ENCODE peak calls at places on chromosomes 2 and 18, in six cellular contexts. One of them, this sample, is unnamed. For H3K27me3, the result is how much of the 10 kb centered on the place peaks cover.

GRCh38 chr2:147632193-147632592 is 212.6 kb upstream of the ACVR2A start:
- DNase-seq in GM12878: no peak
- DNase-seq in H1: no peak
- DNase-seq in K562: no peak
- DNase-seq in HepG2: no peak
- DNase-seq in HCT116: no peak
- DNase-seq in this sample: no peak

GRCh38 chr2:238105506-238106338 is 5.6 kb downstream of the ESPNL start:
- DNase-seq in HCT116: no peak
- DNase-seq in HepG2: no peak
- DNase-seq in GM12878: no peak
- DNase-seq in H1: no peak
- DNase-seq in K562: no peak
- DNase-seq in this sample: no peak

GRCh38 chr18:41396211-41396610 is 558.8 kb upstream of the PIK3C3 start:
- DNase-seq in HCT116: no peak
- DNase-seq in HepG2: no peak
- DNase-seq in GM12878: no peak
- DNase-seq in K562: no peak
- DNase-seq in H1: no peak
- DNase-seq in this sample: no peak

GRCh38 chr2:6370753-6371152 is 495.0 kb downstream of the CMPK2 start:
- DNase-seq in GM12878: no peak
- DNase-seq in H1: no peak
- DNase-seq in K562: no peak
- DNase-seq in HCT116: no peak
- DNase-seq in HepG2: no peak
- DNase-seq in this sample: no peak

GRCh38 chr2:184685999-184686841 is 87.9 kb downstream of the ZNF804A start:
- DNase-seq in HCT116: no peak
- DNase-seq in GM12878: no peak
- DNase-seq in K562: no peak
- DNase-seq in H1: no peak
- DNase-seq in HepG2: no peak
- DNase-seq in this sample: no peak

GRCh38 chr2:174012347-174013309 is 47.5 kb upstream of the SP3 start:
- DNase-seq in HCT116: no peak
- DNase-seq in H1: no peak
- DNase-seq in K562: peak
- DNase-seq in GM12878: no peak
- DNase-seq in HepG2: no peak
- DNase-seq in this sample: no peak

GRCh38 chr2:20514596-20515269 is 67.9 kb downstream of the RHOB start:
- DNase-seq in HepG2: no peak
- DNase-seq in GM12878: no peak
- DNase-seq in H1: no peak
- DNase-seq in K562: no peak
- DNase-seq in HCT116: peak
- DNase-seq in this sample: peak

GRCh38 chr2:43323810-43324588 is 97.6 kb upstream of the ZFP36L2 start:
- DNase-seq in GM12878: no peak
- DNase-seq in H1: no peak
- DNase-seq in HCT116: no peak
- DNase-seq in HepG2: no peak
- DNase-seq in K562: no peak
- DNase-seq in this sample: no peak

GRCh38 chr2:50491541-50492114 is 540.3 kb downstream of the NRXN1 start:
- DNase-seq in HCT116: peak
- DNase-seq in H1: no peak
- DNase-seq in HepG2: peak
- DNase-seq in K562: peak
- DNase-seq in GM12878: no peak
- DNase-seq in this sample: peak

GRCh38 chr2:101559576-101559975 is 84.7 kb upstream of the RFX8 start:
- DNase-seq in GM12878: no peak
- DNase-seq in HCT116: no peak
- DNase-seq in H1: no peak
- DNase-seq in HepG2: no peak
- DNase-seq in K562: no peak
- DNase-seq in this sample: no peak

GRCh38 chr2:68083346-68083745 is 20.5 kb upstream of the C1D start:
- DNase-seq in K562: no peak
- DNase-seq in H1: no peak
- DNase-seq in GM12878: no peak
- DNase-seq in HepG2: no peak
- DNase-seq in HCT116: no peak
- DNase-seq in this sample: no peak

GRCh38 chr2:177675256-177676220 is 283.0 kb downstream of the AGPS start:
- DNase-seq in HepG2: no peak
- DNase-seq in H1: no peak
- DNase-seq in K562: no peak
- DNase-seq in HCT116: no peak
- DNase-seq in GM12878: no peak
- DNase-seq in this sample: no peak

GRCh38 chr2:172440795-172441194 is 13.4 kb downstream of the ITGA6 start:
- DNase-seq in GM12878: no peak
- DNase-seq in HCT116: no peak
- DNase-seq in H1: no peak
- DNase-seq in HepG2: no peak
- DNase-seq in K562: no peak
- DNase-seq in this sample: no peak

GRCh38 chr2:101697124-101697793 is at the start of gene MAP4K4:
- DNase-seq in HepG2: peak
- DNase-seq in HCT116: peak
- DNase-seq in GM12878: no peak
- DNase-seq in H1: peak
- DNase-seq in K562: peak
- DNase-seq in this sample: peak

GRCh38 chr18:46917108-46917807 is at the start of the genes KATNAL2 and PIAS2:
- DNase-seq in GM12878: no peak
- DNase-seq in K562: peak
- DNase-seq in H1: peak
- DNase-seq in HepG2: peak
- DNase-seq in HCT116: peak
- DNase-seq in this sample: peak

GRCh38 chr2:63814114-63814513 is 27.6 kb upstream of the UGP2 start:
- DNase-seq in HepG2: no peak
- DNase-seq in H1: no peak
- DNase-seq in GM12878: no peak
- DNase-seq in HCT116: no peak
- DNase-seq in K562: no peak
- DNase-seq in this sample: no peak

GRCh38 chr2:199144036-199144435 is 313.7 kb downstream of the SATB2 start:
- DNase-seq in K562: no peak
- DNase-seq in H1: no peak
- DNase-seq in HepG2: no peak
- DNase-seq in GM12878: no peak
- DNase-seq in HCT116: no peak
- DNase-seq in this sample: no peak

GRCh38 chr2:113232730-113233129 is 46.0 kb downstream of the PAX8 start:
- DNase-seq in K562: no peak
- DNase-seq in HepG2: no peak
- DNase-seq in HCT116: no peak
- DNase-seq in GM12878: no peak
- DNase-seq in H1: no peak
- DNase-seq in this sample: no peak

GRCh38 chr2:221635949-221636348 is 63.8 kb upstream of the EPHA4 start:
- DNase-seq in GM12878: no peak
- DNase-seq in HepG2: peak
- DNase-seq in K562: no peak
- DNase-seq in H1: no peak
- DNase-seq in HCT116: peak
- DNase-seq in this sample: no peak

GRCh38 chr18:58205087-58205779 is 161.2 kb downstream of the NEDD4L start:
- DNase-seq in HCT116: no peak
- DNase-seq in K562: no peak
- DNase-seq in H1: no peak
- DNase-seq in HepG2: no peak
- DNase-seq in GM12878: no peak
- DNase-seq in this sample: no peak

GRCh38 chr2:204982303-204982702 is 437.0 kb downstream of the PARD3B start:
- DNase-seq in HCT116: no peak
- DNase-seq in K562: peak
- DNase-seq in HepG2: no peak
- DNase-seq in GM12878: no peak
- DNase-seq in H1: no peak
- DNase-seq in this sample: no peak

GRCh38 chr2:142037744-142038143 is 93.1 kb downstream of the LRP1B start:
- DNase-seq in GM12878: no peak
- DNase-seq in H1: no peak
- DNase-seq in HCT116: no peak
- DNase-seq in HepG2: no peak
- DNase-seq in K562: no peak
- DNase-seq in this sample: no peak

GRCh38 chr18:48866028-48866733 is 84.6 kb downstream of the SMAD7 start:
- DNase-seq in GM12878: no peak
- DNase-seq in HCT116: no peak
- DNase-seq in H1: no peak
- DNase-seq in K562: no peak
- DNase-seq in HepG2: no peak
- DNase-seq in this sample: no peak

GRCh38 chr2:221571391-221572179 is 519 bp downstream of the EPHA4 start:
- DNase-seq in HCT116: no peak
- DNase-seq in GM12878: no peak
- DNase-seq in K562: no peak
- DNase-seq in HepG2: no peak
- DNase-seq in H1: no peak
- DNase-seq in this sample: no peak

GRCh38 chr2:20457027-20457426 is 10.2 kb downstream of the RHOB start:
- DNase-seq in HCT116: no peak
- DNase-seq in H1: no peak
- DNase-seq in K562: no peak
- DNase-seq in GM12878: no peak
- DNase-seq in HepG2: no peak
- DNase-seq in this sample: no peak

GRCh38 chr2:45585267-45585861 is 25.7 kb downstream of the SRBD1 start:
- DNase-seq in GM12878: no peak
- DNase-seq in K562: no peak
- DNase-seq in HepG2: peak
- DNase-seq in H1: no peak
- DNase-seq in HCT116: peak
- DNase-seq in this sample: no peak

GRCh38 chr2:66872926-66873714 is 438.2 kb downstream of the MEIS1 start:
- DNase-seq in H1: no peak
- DNase-seq in HCT116: no peak
- DNase-seq in GM12878: no peak
- DNase-seq in K562: no peak
- DNase-seq in HepG2: no peak
- DNase-seq in this sample: no peak

GRCh38 chr2:46632349-46632748 is 153.0 kb downstream of the TMEM247 start:
- DNase-seq in GM12878: no peak
- DNase-seq in HepG2: peak
- DNase-seq in H1: no peak
- DNase-seq in K562: peak
- DNase-seq in HCT116: peak
- DNase-seq in this sample: peak
- TF ChIP-seq ZNF274 in GM12878: no peak
- TF ChIP-seq ZNF274 in HepG2: no peak
- TF ChIP-seq ZNF274 in H1: no peak
- TF ChIP-seq ZNF274 in K562: no peak
- TF ChIP-seq ZNF274 in HCT116: no peak
- TF ChIP-seq ZNF274 in this sample: no peak

GRCh38 chr2:29281086-29281485 is 165.9 kb downstream of the CLIP4 start:
- DNase-seq in K562: no peak
- DNase-seq in H1: no peak
- DNase-seq in HepG2: no peak
- DNase-seq in GM12878: no peak
- DNase-seq in HCT116: no peak
- DNase-seq in this sample: no peak

GRCh38 chr2:29273704-29274611 is 158.7 kb downstream of the CLIP4 start:
- DNase-seq in H1: no peak
- DNase-seq in HCT116: no peak
- DNase-seq in K562: no peak
- DNase-seq in GM12878: no peak
- DNase-seq in HepG2: no peak
- DNase-seq in this sample: no peak

GRCh38 chr2:29275186-29275585 is 160.0 kb downstream of the CLIP4 start:
- DNase-seq in HepG2: no peak
- DNase-seq in GM12878: no peak
- DNase-seq in HCT116: no peak
- DNase-seq in K562: no peak
- DNase-seq in H1: no peak
- DNase-seq in this sample: no peak

GRCh38 chr2:29281585-29281984 is 166.4 kb downstream of the CLIP4 start:
- DNase-seq in HepG2: no peak
- DNase-seq in HCT116: no peak
- DNase-seq in K562: no peak
- DNase-seq in GM12878: no peak
- DNase-seq in H1: no peak
- DNase-seq in this sample: peak

GRCh38 chr2:29278964-29279363 is 163.7 kb downstream of the CLIP4 start:
- DNase-seq in HepG2: no peak
- DNase-seq in H1: no peak
- DNase-seq in K562: no peak
- DNase-seq in GM12878: no peak
- DNase-seq in HCT116: no peak
- DNase-seq in this sample: no peak
- H3K27me3 ChIP-seq in HepG2: under half
- H3K27me3 ChIP-seq in H1: under half
- H3K27me3 ChIP-seq in K562: under half
- H3K27me3 ChIP-seq in GM12878: under half
- H3K27me3 ChIP-seq in HCT116: half or more
- H3K27me3 ChIP-seq in this sample: under half

GRCh38 chr18:63511285-63511684 is 30.9 kb upstream of the SERPINB12 start:
- DNase-seq in GM12878: no peak
- DNase-seq in HCT116: peak
- DNase-seq in H1: peak
- DNase-seq in HepG2: peak
- DNase-seq in K562: no peak
- DNase-seq in this sample: peak
- TF ChIP-seq ZNF274 in GM12878: no peak
- TF ChIP-seq ZNF274 in HCT116: no peak
- TF ChIP-seq ZNF274 in H1: no peak
- TF ChIP-seq ZNF274 in HepG2: no peak
- TF ChIP-seq ZNF274 in K562: no peak
- TF ChIP-seq ZNF274 in this sample: no peak

DNA sequence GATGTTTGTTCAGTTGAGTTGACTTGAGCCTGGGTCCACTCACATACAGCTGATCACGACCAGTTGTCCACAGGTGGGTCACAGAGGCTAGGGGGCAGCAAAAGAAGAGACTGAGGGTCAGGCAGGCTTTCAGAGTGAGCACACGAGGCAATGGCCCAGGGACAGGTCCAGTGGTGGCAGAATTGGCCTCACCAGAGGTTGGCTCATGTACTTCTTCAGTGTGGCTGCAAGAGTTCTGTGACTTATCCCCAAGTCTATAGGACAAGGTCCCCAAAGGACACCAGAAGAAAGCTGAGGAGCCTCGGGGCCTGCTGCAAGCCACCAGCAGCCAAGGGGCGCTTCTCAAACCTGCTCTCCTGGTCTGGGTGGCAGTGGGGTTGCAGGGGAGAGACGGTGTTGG is 219.8 kb downstream of the TFCP2L1 start:
- DNase-seq in GM12878: no peak
- DNase-seq in K562: no peak
- DNase-seq in H1: no peak
- DNase-seq in HepG2: no peak
- DNase-seq in HCT116: no peak
- DNase-seq in this sample: no peak
- H3K27me3 ChIP-seq in GM12878: under half
- H3K27me3 ChIP-seq in K562: under half
- H3K27me3 ChIP-seq in H1: under half
- H3K27me3 ChIP-seq in HepG2: under half
- H3K27me3 ChIP-seq in HCT116: under half
- H3K27me3 ChIP-seq in this sample: under half

This sample was measured in NT2/D1.